ENCODE peak calls at places on chromosomes 16 and 17, in six cellular contexts. K is GM23338, L is transverse colon, Y is heart left ventricle, B is heart right ventricle, C is DND-41. T is an unnamed sample. For H3K4me1, the result is how much of the 10 kb centered on the place peaks cover.

GRCh38 chr17:20613248-20613647 is 33.7 kb downstream of the CDRT15L2 start:
- DNase-seq in K (no peak), L (no peak), Y (no peak), B (no peak), C (no peak), T (no peak)

GRCh38 chr16:65126845-65127624 is 5.2 kb upstream of the CDH11 start:
- DNase-seq in K (peak), L (no peak), Y (no peak), B (no peak), C (no peak), T (no peak)

GRCh38 chr16:81316176-81316496 is 1.4 kb downstream of the GAN start:
- DNase-seq in K (no peak), L (no peak), Y (no peak), B (no peak), C (no peak), T (no peak)

GRCh38 chr17:70059649-70060048 is 15.4 kb upstream of the KCNJ16 start:
- DNase-seq in K (no peak), L (no peak), Y (no peak), B (no peak), C (no peak), T (no peak)

GRCh38 chr16:626787-627457 is 3.9 kb upstream of the WFIKKN1 start:
- DNase-seq in K (no peak), L (no peak), Y (no peak), B (no peak), C (no peak), T (no peak)

GRCh38 chr17:68383443-68384321 is 73.6 kb downstream of the WIPI1 start:
- DNase-seq in K (no peak), L (no peak), Y (peak), B (no peak), C (peak), T (no peak)

GRCh38 chr16:20203277-20203676 is 124.0 kb downstream of the GP2 start:
- DNase-seq in K (no peak), L (no peak), Y (no peak), B (no peak), C (no peak), T (no peak)

GRCh38 chr16:67641779-67642708 is 2.9 kb upstream of the CARMIL2 start:
- DNase-seq in K (no peak), L (no peak), Y (peak), B (peak), C (no peak), T (peak)

GRCh38 chr16:54208262-54208661 is 78.3 kb downstream of the IRX3 start:
- DNase-seq in K (no peak), L (no peak), Y (no peak), B (no peak), C (no peak), T (peak)

GRCh38 chr17:43907425-43907981 is at the start of gene MPP2:
- DNase-seq in K (peak), L (peak), Y (peak), B (peak), C (peak), T (peak)

GRCh38 chr16:74605332-74605731 is 1.6 kb downstream of the GLG1 start:
- DNase-seq in K (no peak), L (no peak), Y (no peak), B (no peak), C (no peak), T (no peak)

GRCh38 chr17:7356072-7356549 is 1.2 kb downstream of the TMEM95 start:
- DNase-seq in K (peak), L (peak), Y (peak), B (peak), C (peak), T (peak)

GRCh38 chr16:87765473-87765775 is 362 bp downstream of the KLHDC4 start:
- DNase-seq in K (peak), L (peak), Y (no peak), B (no peak), C (peak), T (no peak)

GRCh38 chr16:66014221-66014620 is 352.3 kb upstream of the CDH5 start:
- DNase-seq in K (no peak), L (no peak), Y (no peak), B (no peak), C (no peak), T (no peak)

GRCh38 chr16:71552698-71553503 is 24.0 kb downstream of the TAT start:
- DNase-seq in K (peak), L (no peak), Y (no peak), B (no peak), C (no peak), T (no peak)

GRCh38 chr17:8126306-8127066 is 2.6 kb upstream of the HES7 start:
- DNase-seq in K (peak), L (peak), Y (peak), B (peak), C (peak), T (no peak)

GRCh38 chr17:75518201-75518600 is 1.9 kb downstream of the TSEN54 start:
- DNase-seq in K (no peak), L (peak), Y (no peak), B (no peak), C (peak), T (no peak)

GRCh38 chr16:28821874-28822519 is 802 bp upstream of the ATXN2L start:
- DNase-seq in K (no peak), L (no peak), Y (no peak), B (no peak), C (no peak), T (no peak)

GRCh38 chr16:78249832-78250231 is 150.4 kb downstream of the WWOX start:
- DNase-seq in K (no peak), L (no peak), Y (no peak), B (no peak), C (no peak), T (no peak)

GRCh38 chr16:1708768-1709180 is 2.8 kb downstream of the MAPK8IP3 start:
- DNase-seq in K (no peak), L (no peak), Y (peak), B (peak), C (no peak), T (no peak)

GRCh38 chr17:59565171-59565958 is at the start of gene DHX40:
- DNase-seq in K (peak), L (peak), Y (peak), B (peak), C (peak), T (peak)
- H3K4me1 ChIP-seq in K (under half), L (under half), Y (under half), B (under half), C (under half), T (under half)

GRCh38 chr17:57911021-57911420 is 44.2 kb downstream of the CUEDC1 start:
- DNase-seq in K (no peak), L (no peak), Y (no peak), B (no peak), C (no peak), T (no peak)
- H3K4me1 ChIP-seq in K (under half), L (under half), Y (under half), B (half or more), C (under half), T (under half)

DNA sequence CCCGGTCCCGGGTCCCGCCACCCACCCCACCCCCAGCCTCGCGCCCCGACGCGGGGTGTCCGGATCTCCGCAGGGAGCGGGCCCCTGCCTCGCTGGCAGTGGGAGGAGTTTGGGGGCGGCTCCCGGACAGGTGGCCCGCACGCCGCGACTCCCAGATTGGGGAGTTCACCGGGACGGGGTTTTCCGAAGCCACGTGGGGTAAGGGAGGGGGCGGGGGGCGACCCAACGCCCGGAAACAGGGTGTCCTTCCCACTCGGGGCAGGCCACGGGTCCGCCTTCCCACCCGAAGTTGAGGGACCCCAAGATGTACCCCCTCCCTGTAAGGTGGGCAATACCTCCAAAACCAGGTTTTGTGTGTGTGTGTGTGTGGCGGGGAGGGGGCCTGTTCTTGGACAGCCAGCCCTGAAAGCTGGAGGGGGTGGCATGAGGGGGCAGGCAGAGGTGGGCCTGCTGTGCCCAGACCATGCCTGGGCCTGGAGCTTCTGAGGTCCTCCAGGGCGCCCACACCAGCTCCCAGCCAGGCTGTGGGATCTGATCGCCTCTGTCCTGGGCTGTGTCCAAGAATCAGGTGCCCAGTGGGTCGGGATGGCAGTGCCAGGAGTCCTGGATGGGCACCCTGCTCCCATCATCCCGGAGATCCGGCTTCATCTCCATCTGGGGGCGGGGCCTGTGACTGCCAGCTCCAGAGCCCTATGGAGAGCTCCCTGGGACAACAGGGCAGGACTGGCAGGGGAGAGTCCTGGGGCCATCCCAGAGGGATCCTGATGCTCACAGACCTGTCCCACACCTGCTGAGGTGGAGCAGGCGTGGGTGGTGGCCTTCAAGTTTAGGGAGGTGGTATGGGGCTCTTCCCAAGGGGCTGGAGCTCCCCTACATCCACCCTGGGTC is 769 bp downstream of the SYNGR2 start:
- DNase-seq in K (peak), L (peak), Y (peak), B (peak), C (peak), T (peak)
- H3K4me1 ChIP-seq in K (under half), L (under half), Y (half or more), B (under half), C (under half), T (under half)

DNA sequence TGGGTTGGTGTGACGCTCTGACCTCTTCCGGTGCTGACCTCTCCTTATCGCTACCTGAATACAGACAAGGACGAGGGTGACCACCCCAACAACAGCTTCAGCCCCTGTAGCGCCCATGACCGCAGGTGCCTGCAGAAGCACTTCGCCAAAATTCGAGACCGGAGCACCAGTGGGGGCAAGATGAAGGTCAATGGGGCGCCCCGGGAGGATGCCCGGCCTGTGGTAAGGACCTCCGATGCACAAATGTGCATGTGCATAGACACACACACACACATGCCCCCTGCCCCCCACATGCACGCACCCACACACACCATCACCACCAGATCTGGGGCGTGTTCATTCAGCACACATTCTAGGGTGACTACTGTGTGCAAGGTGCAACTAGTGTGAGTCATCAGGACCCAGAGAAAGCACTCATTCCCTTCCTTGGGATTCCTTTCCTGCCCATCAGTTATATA is 9.7 kb downstream of the IGFBP4 start:
- DNase-seq in K (no peak), L (no peak), Y (no peak), B (no peak), C (no peak), T (no peak)
- H3K4me1 ChIP-seq in K (under half), L (under half), Y (half or more), B (half or more), C (under half), T (under half)

GRCh38 chr16:88992351-88993005 is 15.5 kb upstream of the CBFA2T3 start:
- DNase-seq in K (no peak), L (no peak), Y (no peak), B (no peak), C (peak), T (no peak)
- H3K4me1 ChIP-seq in K (under half), L (under half), Y (under half), B (under half), C (under half), T (under half)

GRCh38 chr17:32335647-32336046 is 6.3 kb downstream of the C17orf75 start:
- DNase-seq in K (no peak), L (no peak), Y (no peak), B (no peak), C (no peak), T (no peak)
- H3K4me1 ChIP-seq in K (under half), L (under half), Y (under half), B (under half), C (under half), T (under half)

DNA sequence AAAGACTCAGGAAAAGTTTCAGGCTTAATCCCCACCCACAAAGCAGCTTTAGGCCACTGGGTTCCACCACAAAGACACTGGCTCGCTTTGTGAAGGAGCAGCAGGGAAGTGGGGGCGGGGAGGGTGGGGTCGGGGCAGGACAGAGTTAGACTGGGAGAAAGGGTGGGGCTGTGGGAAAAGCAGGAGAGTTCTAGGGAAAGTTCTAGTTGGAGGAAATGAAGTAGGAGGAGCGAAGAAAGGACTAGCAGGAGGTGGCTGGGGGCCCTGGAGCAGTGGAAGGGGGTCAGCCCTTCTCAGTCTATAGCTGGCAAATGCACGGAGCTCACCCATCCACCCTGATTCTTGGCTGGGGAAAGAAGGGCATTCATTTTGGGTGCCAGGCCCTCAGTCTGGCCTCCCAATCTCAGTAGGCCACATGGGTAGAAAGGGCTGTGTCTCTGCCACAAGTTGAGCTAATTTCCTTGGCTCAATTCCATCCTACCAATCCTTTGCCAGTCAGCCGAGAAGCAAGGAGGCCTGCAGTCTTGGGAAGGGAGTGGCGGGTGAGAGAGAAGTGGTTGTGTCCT is 4.6 kb downstream of the INPP5K start:
- DNase-seq in K (no peak), L (peak), Y (peak), B (peak), C (no peak), T (no peak)
- H3K4me1 ChIP-seq in K (under half), L (under half), Y (half or more), B (half or more), C (under half), T (under half)

DNA sequence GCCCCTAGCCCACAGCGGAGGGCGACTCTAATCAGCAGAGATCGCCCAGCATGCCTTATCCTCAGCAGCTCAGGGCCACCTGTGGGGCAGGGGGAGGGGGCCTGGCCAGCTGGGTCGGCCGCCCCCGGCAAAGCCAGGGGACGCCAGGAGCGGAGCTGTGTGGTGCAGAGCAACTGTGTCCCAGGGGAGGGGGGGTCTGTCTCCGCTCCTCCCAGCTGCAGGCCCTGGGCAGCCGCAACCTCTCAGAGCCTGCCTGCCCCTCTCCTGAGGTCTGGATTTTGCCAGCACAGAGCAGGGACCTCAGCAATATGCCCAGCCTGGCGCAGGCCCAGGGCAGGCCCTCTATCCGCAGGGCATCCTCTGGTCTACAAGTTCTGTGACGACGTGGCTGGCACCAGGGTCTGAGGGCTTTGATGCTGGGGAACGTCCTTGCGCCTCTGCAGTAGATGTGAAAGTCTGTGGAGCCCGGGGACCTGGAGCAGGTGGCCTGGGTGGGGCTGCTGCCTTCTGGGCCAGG is 36.5 kb upstream of the SLC38A10 start:
- DNase-seq in K (no peak), L (no peak), Y (no peak), B (no peak), C (no peak), T (no peak)
- H3K4me1 ChIP-seq in K (under half), L (under half), Y (under half), B (under half), C (under half), T (under half)

GRCh38 chr17:42274273-42274542 is 2.0 kb downstream of the STAT5B start:
- DNase-seq in K (no peak), L (no peak), Y (no peak), B (no peak), C (no peak), T (no peak)

GRCh38 chr17:42274812-42275526 is 1.2 kb downstream of the STAT5B start:
- DNase-seq in K (no peak), L (no peak), Y (no peak), B (no peak), C (no peak), T (no peak)

GRCh38 chr17:42276609-42277341 is 584 bp upstream of the STAT5B start:
- DNase-seq in K (peak), L (peak), Y (peak), B (peak), C (no peak), T (peak)

GRCh38 chr17:42276359-42276608 is at the start of gene STAT5B:
- DNase-seq in K (peak), L (peak), Y (peak), B (peak), C (peak), T (peak)

GRCh38 chr17:42275527-42276358 is 448 bp downstream of the STAT5B start:
- DNase-seq in K (peak), L (peak), Y (peak), B (no peak), C (peak), T (no peak)
- H3K4me1 ChIP-seq in K (half or more), L (under half), Y (half or more), B (under half), C (under half), T (under half)

GRCh38 chr17:73209436-73209835 is 16.6 kb downstream of the COG1 start:
- DNase-seq in K (no peak), L (no peak), Y (no peak), B (no peak), C (no peak), T (no peak)

GRCh38 chr17:73203135-73203787 is 10.4 kb downstream of the COG1 start:
- DNase-seq in K (no peak), L (peak), Y (no peak), B (no peak), C (no peak), T (no peak)

GRCh38 chr17:73203788-73204479 is 11.1 kb downstream of the COG1 start:
- DNase-seq in K (no peak), L (no peak), Y (no peak), B (no peak), C (no peak), T (no peak)

GRCh38 chr17:73208139-73208827 is 15.4 kb downstream of the COG1 start:
- DNase-seq in K (no peak), L (no peak), Y (no peak), B (no peak), C (no peak), T (no peak)

GRCh38 chr17:73205326-73205980 is 12.6 kb downstream of the COG1 start:
- DNase-seq in K (no peak), L (no peak), Y (no peak), B (no peak), C (no peak), T (no peak)
- H3K4me1 ChIP-seq in K (under half), L (under half), Y (under half), B (under half), C (under half), T (under half)

T was measured in tibial artery.